ENCODE peak calls at places on chromosomes 6 and 20, in ten cellular contexts. M, X, W, F, Q, V, C, D, B and I are unnamed samples.

GRCh38 chr20:15162061-15162740 is 824.8 kb upstream of the FLRT3 start:
- DNase-seq in C (no peak), Q (no peak), W (no peak), F (no peak), D (peak; percentile 5), V (no peak), X (no peak), B (no peak), M (no peak), I (no peak)

GRCh38 chr6:165663283-165663735 is 268 bp upstream of the PDE10A start:
- DNase-seq in D (peak; percentile 31), B (no peak), M (no peak), X (no peak), V (peak; percentile 33), W (no peak), C (no peak), Q (no peak), F (no peak), I (no peak)

GRCh38 chr6:47352169-47352568 is 42.5 kb upstream of the TNFRSF21 start:
- DNase-seq in Q (no peak), X (no peak), W (no peak), D (no peak), F (no peak), C (no peak), V (no peak), M (no peak), B (no peak), I (peak; percentile 24)

GRCh38 chr6:148723484-148723883 is 23.3 kb upstream of the UST start:
- DNase-seq in Q (no peak), D (peak; percentile 26), X (peak; percentile 45), M (no peak), C (no peak), F (no peak), B (peak; percentile 95), V (peak; percentile 89), W (peak; percentile 49), I (no peak)

GRCh38 chr6:73586416-73586974 is 65.7 kb upstream of the EEF1A1 start:
- DNase-seq in V (peak; percentile 54), W (no peak), B (peak; percentile 23), X (peak; percentile 24), Q (no peak), C (no peak), F (no peak), D (peak; percentile 71), M (no peak), I (no peak)

GRCh38 chr20:18314786-18315406 is 26.6 kb downstream of the ZNF133 start:
- DNase-seq in D (peak; percentile 55), B (peak; percentile 53), X (peak; percentile 60), M (no peak), Q (no peak), C (no peak), V (peak; percentile 77), W (peak; percentile 4), F (no peak), I (no peak)

GRCh38 chr20:40669692-40670091 is 19.3 kb downstream of the MAFB start:
- DNase-seq in M (no peak), V (no peak), Q (no peak), B (no peak), C (no peak), W (no peak), D (no peak), X (no peak), F (no peak), I (no peak)

GRCh38 chr20:32355417-32355841 is 2.7 kb upstream of the ASXL1 start:
- DNase-seq in B (no peak), F (no peak), W (no peak), X (no peak), C (no peak), Q (no peak), D (no peak), M (no peak), V (no peak), I (no peak)

GRCh38 chr6:159533568-159533967 is 159.5 kb downstream of the SOD2 start:
- DNase-seq in C (no peak), W (peak; percentile 61), D (no peak), X (peak; percentile 66), Q (no peak), V (peak; percentile 91), B (peak; percentile 53), F (no peak), M (no peak), I (no peak)

GRCh38 chr6:142542704-142543233 is 241.0 kb downstream of the ADGRG6 start:
- DNase-seq in V (peak; percentile 35), D (peak; percentile 89), X (peak; percentile 57), M (no peak), B (peak; percentile 79), F (no peak), W (peak; percentile 8), C (no peak), Q (no peak), I (no peak)

GRCh38 chr6:11096109-11096508 is 2.5 kb downstream of the SMIM13 start:
- DNase-seq in Q (no peak), D (peak; percentile 91), C (no peak), V (peak; percentile 81), M (no peak), W (peak; percentile 36), B (peak; percentile 61), X (peak; percentile 19), F (no peak), I (peak; percentile 21)

GRCh38 chr6:152404458-152404857 is 232.7 kb downstream of the SYNE1 start:
- DNase-seq in M (no peak), C (no peak), X (no peak), B (no peak), D (no peak), W (no peak), F (no peak), V (no peak), Q (no peak), I (no peak)

GRCh38 chr20:48604936-48605335 is 222.9 kb downstream of the PREX1 start:
- DNase-seq in X (no peak), W (no peak), C (no peak), F (no peak), Q (no peak), B (no peak), M (no peak), D (no peak), V (no peak), I (no peak)

GRCh38 chr20:33766686-33767085 is 34.9 kb downstream of the ZNF341 start:
- DNase-seq in F (no peak), W (no peak), Q (no peak), B (no peak), D (no peak), V (no peak), X (no peak), M (no peak), C (no peak), I (no peak)

GRCh38 chr6:27669278-27669797 is 196.4 kb upstream of the ZNF184 start:
- DNase-seq in B (no peak), D (peak; percentile 7), F (peak; percentile 46), V (no peak), X (no peak), M (no peak), Q (no peak), W (no peak), C (no peak), I (no peak)

GRCh38 chr20:1225729-1226313 is at the start of gene RAD21L1:
- DNase-seq in D (peak; percentile 54), X (peak; percentile 95), F (peak; percentile 80), C (peak; percentile 70), B (peak; percentile 34), M (no peak), V (peak; percentile 87), Q (peak; percentile 79), W (peak; percentile 31), I (peak; percentile 84)

GRCh38 chr6:135181333-135182119 is 418 bp downstream of the MYB start:
- DNase-seq in B (no peak), M (peak; percentile 41), X (peak; percentile 29), C (no peak), Q (no peak), D (no peak), F (peak; percentile 29), W (no peak), V (peak; percentile 37), I (peak; percentile 16)

GRCh38 chr20:8368680-8369079 is 236.6 kb downstream of the PLCB1 start:
- DNase-seq in W (no peak), B (no peak), X (no peak), Q (no peak), C (no peak), V (no peak), M (no peak), F (no peak), D (no peak), I (no peak)

GRCh38 chr6:26125015-26125690 is 37.9 kb downstream of the HFE start:
- DNase-seq in X (no peak), M (peak; percentile 55), V (peak; percentile 34), W (no peak), D (no peak), Q (no peak), F (no peak), C (peak; percentile 2), B (no peak), I (peak; percentile 16)

GRCh38 chr6:167398214-167399050 is 73.5 kb downstream of the TTLL2 start:
- DNase-seq in W (no peak), D (no peak), B (no peak), X (no peak), C (no peak), Q (no peak), V (no peak), F (no peak), M (no peak), I (no peak)

GRCh38 chr6:14655990-14656640 is 538.5 kb downstream of the CD83 start:
- DNase-seq in Q (no peak), D (no peak), F (no peak), W (no peak), M (no peak), C (no peak), B (no peak), V (no peak), X (no peak), I (no peak)

GRCh38 chr6:170429457-170429856 is 122.9 kb downstream of the FAM120B start:
- DNase-seq in X (no peak), V (no peak), D (peak; percentile 77), M (peak; percentile 67), F (no peak), B (no peak), Q (no peak), W (no peak), C (no peak), I (no peak)

GRCh38 chr6:14068133-14068532 is 49.4 kb upstream of the CD83 start:
- DNase-seq in F (no peak), W (peak; percentile 92), M (no peak), D (peak; percentile 98), X (peak; percentile 75), V (peak; percentile 73), B (peak; percentile 97), C (no peak), Q (no peak), I (no peak)

GRCh38 chr6:142897659-142898058 is 47.3 kb downstream of the HIVEP2 start:
- DNase-seq in V (no peak), W (no peak), X (no peak), D (no peak), B (no peak), Q (no peak), M (no peak), C (no peak), F (no peak), I (no peak)

GRCh38 chr20:8722277-8722928 is 346.5 kb upstream of the PLCB4 start:
- DNase-seq in M (peak; percentile 88), X (peak; percentile 55), Q (no peak), V (peak; percentile 82), W (peak; percentile 59), B (peak; percentile 48), C (peak; percentile 10), D (peak; percentile 65), F (peak; percentile 58), I (peak; percentile 62)

GRCh38 chr6:17212541-17213371 is 68.4 kb upstream of the RBM24 start:
- DNase-seq in X (peak; percentile 29), Q (no peak), F (no peak), W (no peak), V (peak; percentile 19), C (no peak), M (no peak), B (peak; percentile 12), D (no peak), I (no peak)

GRCh38 chr6:150243620-150244314 is 100.9 kb downstream of the PPP1R14C start:
- DNase-seq in F (no peak), Q (no peak), C (no peak), X (peak; percentile 64), M (no peak), W (no peak), V (peak; percentile 15), B (peak; percentile 81), D (peak; percentile 40), I (no peak)